ENCODE peak calls at places on chromosomes 13 and 19, in eight cellular contexts. L is testis, Y is esophagus squamous epithelium, P is stomach, F is endodermal cell, Q is neural progenitor cell, N is uterus, C is A549. U is an unnamed sample.
A peak's percentile ranks its signal among the peaks of the same experiment; 100 is the strongest.

GRCh38 chr13:69331245-69331644 is 776.4 kb upstream of the ATXN8OS start:
- DNase-seq in L (no peak), Y (no peak), P (no peak), F (no peak), Q (no peak), N (no peak), C (no peak), U (no peak)

GRCh38 chr13:67229438-67230242 is 496 bp downstream of the PCDH9 start:
- DNase-seq in L (no peak), Y (no peak), P (no peak), F (peak; percentile 64), Q (peak; percentile 38), N (no peak), C (no peak), U (no peak)

GRCh38 chr19:49217382-49217781 is 59.8 kb downstream of the TRPM4 start:
- DNase-seq in L (no peak), Y (no peak), P (no peak), F (no peak), Q (no peak), N (no peak), C (no peak), U (no peak)

GRCh38 chr19:48506138-48506733 is 5.4 kb downstream of the LMTK3 start:
- DNase-seq in L (no peak), Y (no peak), P (no peak), F (peak; percentile 57), Q (peak; percentile 47), N (no peak), C (peak; percentile 84), U (no peak)

GRCh38 chr13:76830805-76831204 is 55.4 kb downstream of the KCTD12 start:
- DNase-seq in L (no peak), Y (no peak), P (no peak), F (no peak), Q (no peak), N (no peak), C (no peak), U (no peak)

GRCh38 chr19:3659746-3660112 is 33.1 kb upstream of the CACTIN start:
- DNase-seq in L (no peak), Y (no peak), P (no peak), F (no peak), Q (no peak), N (no peak), C (no peak), U (no peak)

GRCh38 chr13:36879218-36879938 is 40.7 kb downstream of the SMAD9 start:
- DNase-seq in L (no peak), Y (no peak), P (no peak), F (no peak), Q (no peak), N (no peak), C (no peak), U (no peak)

GRCh38 chr19:38139122-38139521 is 84.9 kb downstream of the DPF1 start:
- DNase-seq in L (no peak), Y (no peak), P (no peak), F (no peak), Q (no peak), N (no peak), C (no peak), U (peak; percentile 22)

GRCh38 chr13:109897988-109898623 is 111.7 kb upstream of the IRS2 start:
- DNase-seq in L (no peak), Y (no peak), P (no peak), F (no peak), Q (no peak), N (no peak), C (no peak), U (no peak)

GRCh38 chr19:13796301-13797057 is 1.2 kb downstream of the ZSWIM4 start:
- DNase-seq in L (peak; percentile 56), Y (no peak), P (peak; percentile 53), F (peak; percentile 81), Q (peak; percentile 66), N (peak; percentile 87), C (peak; percentile 87), U (no peak)

GRCh38 chr13:70505809-70506208 is 397.6 kb upstream of the KLHL1 start:
- DNase-seq in L (no peak), Y (no peak), P (no peak), F (no peak), Q (no peak), N (no peak), C (no peak), U (peak; percentile 30)

DNA sequence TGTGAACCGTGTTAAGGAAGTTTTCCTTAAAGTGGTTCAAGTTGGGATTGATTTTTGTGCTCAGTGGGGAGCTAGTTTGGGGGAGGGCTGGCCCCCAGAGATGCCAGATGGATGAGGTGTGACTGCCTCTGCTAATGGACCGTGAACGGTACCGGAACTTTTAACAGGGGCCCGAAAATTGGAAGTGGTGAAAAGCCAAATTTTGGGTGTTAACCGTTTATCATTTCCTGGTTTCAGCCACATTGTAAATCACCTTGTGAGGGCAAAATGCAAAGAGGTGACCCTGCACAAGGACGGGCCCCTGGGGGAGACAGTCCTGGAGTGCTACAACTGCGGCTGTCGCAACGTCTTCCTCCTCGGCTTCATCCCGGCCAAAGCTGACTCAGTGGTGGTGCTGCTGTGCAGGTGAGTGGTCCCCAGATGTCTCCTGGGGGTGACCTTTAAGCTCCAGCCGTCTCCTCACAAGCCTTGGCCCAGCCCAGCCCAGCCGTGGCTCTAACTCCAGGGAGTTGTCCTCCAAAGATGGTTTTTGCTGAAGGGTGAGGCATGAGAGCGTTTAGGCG is 18.2 kb downstream of the UPF1 start:
- DNase-seq in L (no peak), Y (no peak), P (no peak), F (no peak), Q (no peak), N (no peak), C (no peak), U (no peak)
- H3K4me1 ChIP-seq in L (peaks cover 50% of the 10 kb centered on the region), Y (peaks cover 52% of the 10 kb centered on the region), P (peaks cover 61% of the 10 kb centered on the region), F (peaks cover 5% of the 10 kb centered on the region), Q (no peaks in the 10 kb centered on the region), N (peaks cover 49% of the 10 kb centered on the region), C (peaks cover 4% of the 10 kb centered on the region), U (no peaks in the 10 kb centered on the region)

DNA sequence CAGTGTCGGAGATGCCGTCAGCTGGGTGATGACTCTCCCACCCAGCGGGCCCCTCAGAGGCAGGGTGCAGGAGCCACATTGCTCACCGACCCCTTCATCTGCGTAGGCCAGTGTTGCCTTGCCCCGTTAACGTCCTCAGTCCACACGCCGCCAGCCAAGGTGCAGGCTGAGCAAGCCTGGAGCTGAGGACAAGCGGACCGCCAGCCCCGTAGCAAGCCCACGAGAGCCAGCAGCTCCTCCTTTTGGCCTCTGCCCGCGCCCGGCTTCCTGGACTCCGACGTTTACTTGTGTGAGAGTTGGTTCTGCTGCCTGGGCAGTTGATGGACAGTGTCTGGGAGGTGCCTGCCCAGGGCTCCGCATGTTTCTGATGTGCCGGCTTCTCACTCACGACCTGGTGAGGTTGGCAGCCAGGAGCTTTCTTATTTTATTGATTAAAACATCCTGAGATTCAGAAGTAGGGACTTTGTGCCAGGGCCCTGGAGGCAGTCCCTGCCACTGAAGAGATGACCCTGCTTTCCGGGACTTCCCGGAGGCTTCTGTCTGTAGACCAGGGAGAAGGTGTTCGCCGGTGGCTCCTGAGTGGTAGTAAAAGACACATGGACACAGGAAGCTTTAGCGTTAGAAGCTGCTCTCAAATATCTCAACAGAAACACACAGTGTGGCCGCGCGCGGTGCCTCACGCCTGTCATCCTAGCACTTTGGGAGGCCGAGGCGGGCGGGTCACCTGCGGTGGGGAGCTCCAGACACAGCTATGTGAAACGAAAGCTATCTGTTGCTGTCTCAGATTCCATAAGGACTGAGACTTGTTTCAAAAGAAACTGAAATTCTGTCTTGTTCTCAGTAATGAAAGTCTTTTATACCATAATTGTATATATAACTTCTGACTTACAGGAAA is 5.9 kb downstream of the DAZAP1 start:
- DNase-seq in L (no peak), Y (no peak), P (no peak), F (no peak), Q (no peak), N (no peak), C (no peak), U (no peak)
- H3K4me1 ChIP-seq in L (peaks cover 83% of the 10 kb centered on the region), Y (peaks cover 81% of the 10 kb centered on the region), P (peaks cover 100% of the 10 kb centered on the region), F (peaks cover 13% of the 10 kb centered on the region), Q (peaks cover 23% of the 10 kb centered on the region), N (peaks cover 72% of the 10 kb centered on the region), C (peaks cover 24% of the 10 kb centered on the region), U (peaks cover 30% of the 10 kb centered on the region)

GRCh38 chr13:48153186-48153585 is 58.3 kb upstream of the MED4 start:
- DNase-seq in L (no peak), Y (no peak), P (no peak), F (no peak), Q (no peak), N (no peak), C (no peak), U (no peak)

GRCh38 chr13:48154671-48155070 is 59.8 kb upstream of the MED4 start:
- DNase-seq in L (no peak), Y (no peak), P (no peak), F (no peak), Q (no peak), N (no peak), C (no peak), U (no peak)

GRCh38 chr13:48151766-48152165 is 56.9 kb upstream of the MED4 start:
- DNase-seq in L (no peak), Y (no peak), P (no peak), F (no peak), Q (no peak), N (no peak), C (no peak), U (no peak)

GRCh38 chr13:48155850-48156249 is 60.9 kb upstream of the MED4 start:
- DNase-seq in L (no peak), Y (no peak), P (no peak), F (no peak), Q (no peak), N (no peak), C (peak; percentile 23), U (no peak)

DNA sequence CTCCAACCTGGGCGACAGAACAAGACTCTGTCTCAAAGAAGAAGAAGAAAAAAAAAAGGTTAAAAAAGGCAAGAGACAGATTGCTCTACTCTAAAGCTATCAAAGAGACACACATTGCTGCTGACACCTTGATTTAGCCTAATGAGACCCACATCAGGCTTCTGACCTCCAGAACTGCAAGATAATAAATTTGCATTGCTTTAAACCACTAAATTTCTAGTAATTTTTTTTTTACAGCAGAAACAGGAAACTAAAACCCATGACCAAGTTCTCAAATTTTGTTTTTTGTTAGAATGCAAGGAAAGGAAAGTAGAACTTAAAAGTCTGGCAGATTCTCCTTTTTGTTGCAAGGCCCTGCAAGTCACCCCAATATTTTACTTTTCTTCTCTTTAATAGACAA is 56.4 kb upstream of the MED4 start:
- DNase-seq in L (no peak), Y (no peak), P (no peak), F (no peak), Q (no peak), N (no peak), C (no peak), U (no peak)
- H3K4me1 ChIP-seq in L (no peaks in the 10 kb centered on the region), Y (peaks cover 21% of the 10 kb centered on the region), P (no peaks in the 10 kb centered on the region), F (no peaks in the 10 kb centered on the region), Q (no peaks in the 10 kb centered on the region), N (no peaks in the 10 kb centered on the region), C (peaks cover 10% of the 10 kb centered on the region), U (peaks cover 7% of the 10 kb centered on the region)

DNA sequence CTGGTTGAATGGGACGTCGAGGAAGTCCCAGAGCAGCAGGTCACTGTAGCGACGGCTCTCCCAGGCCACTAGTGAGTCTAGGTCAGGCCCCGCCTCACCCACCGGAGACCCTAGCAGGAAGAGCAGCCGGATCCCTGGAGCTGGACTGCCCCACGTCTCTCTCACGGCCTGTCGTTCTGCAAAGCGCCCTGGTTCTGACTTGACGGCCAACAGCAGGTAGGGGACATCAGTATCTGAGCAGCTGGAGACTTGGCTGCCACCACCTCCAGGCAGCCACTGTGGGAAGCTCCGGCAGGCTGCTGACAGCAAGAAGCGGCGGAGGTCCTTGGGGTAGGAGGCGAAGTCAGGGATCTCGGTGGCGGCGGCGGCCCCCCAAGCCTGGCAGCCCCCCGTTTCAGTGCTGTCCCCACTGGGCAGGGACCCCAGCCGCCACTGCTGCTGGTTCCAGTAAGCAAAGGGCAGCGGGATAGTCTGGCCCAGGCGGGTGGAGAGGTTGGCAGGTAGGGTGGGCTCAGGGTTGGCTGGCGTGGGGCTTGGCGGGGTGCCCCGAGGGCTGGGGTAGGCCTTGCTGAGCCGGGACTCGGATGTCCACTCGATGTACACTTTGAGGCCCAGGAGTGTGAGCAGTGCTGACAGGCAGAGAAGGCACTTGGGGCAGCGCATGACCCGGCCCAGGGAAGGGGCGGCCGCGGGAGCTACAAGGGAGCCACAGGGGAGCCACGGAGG is 895 bp downstream of the B3GNT8 start:
- DNase-seq in L (no peak), Y (no peak), P (no peak), F (no peak), Q (no peak), N (no peak), C (no peak), U (no peak)
- H3K4me1 ChIP-seq in L (peaks cover 14% of the 10 kb centered on the region), Y (peaks cover 32% of the 10 kb centered on the region), P (peaks cover 49% of the 10 kb centered on the region), F (peaks cover 4% of the 10 kb centered on the region), Q (peaks cover 10% of the 10 kb centered on the region), N (peaks cover 9% of the 10 kb centered on the region), C (no peaks in the 10 kb centered on the region), U (peaks cover 13% of the 10 kb centered on the region)